ENCODE peak calls at places on chromosome 9, in five cellular contexts. S, Z, J, O and G are unnamed samples.

GRCh38 chr9:77956555-77956954 is 75.1 kb downstream of the GNAQ start:
- DNase-seq in O (no peak), J (no peak), Z (no peak), S (no peak), G (no peak)

GRCh38 chr9:6703898-6704639 is 53.7 kb upstream of the KDM4C start:
- DNase-seq in Z (no peak), S (peak), J (peak), O (peak), G (no peak)

GRCh38 chr9:105065119-105066088 is 137.4 kb upstream of the ABCA1 start:
- DNase-seq in J (no peak), S (no peak), Z (no peak), O (no peak), G (no peak)

GRCh38 chr9:92962846-92963245 is 15.5 kb downstream of the FGD3 start:
- DNase-seq in O (no peak), J (no peak), Z (no peak), S (no peak), G (no peak)

GRCh38 chr9:131033269-131034224 is 24.6 kb downstream of the LAMC3 start:
- DNase-seq in Z (no peak), S (no peak), O (no peak), J (no peak), G (no peak)

GRCh38 chr9:92983984-92984589 is 36.8 kb downstream of the FGD3 start:
- DNase-seq in Z (no peak), S (no peak), J (no peak), O (no peak), G (no peak)

GRCh38 chr9:96524045-96524444 is 74.1 kb downstream of the HABP4 start:
- DNase-seq in S (no peak), O (no peak), Z (no peak), J (no peak), G (no peak)

GRCh38 chr9:102479191-102479590 is 515.9 kb upstream of the CYLC2 start:
- DNase-seq in S (no peak), Z (peak), O (no peak), J (no peak), G (no peak)